ENCODE peak calls at places on chromosomes 13 and 19, in five cellular contexts. X is GM04503, E is NCI-H345, A is heart right ventricle, F is PC-9. B is an unnamed sample.

GRCh38 chr19:3474614-3475013 is 5.7 kb downstream of the SMIM24 start:
- DNase-seq in E (no peak), A (no peak), X (no peak), F (no peak), B (no peak)

GRCh38 chr19:3656747-3657394 is 30.3 kb upstream of the CACTIN start:
- DNase-seq in E (no peak), X (no peak), F (no peak), A (no peak), B (no peak)

GRCh38 chr19:35788205-35788960 is 13.0 kb downstream of the ARHGAP33 start:
- DNase-seq in F (no peak), A (no peak), E (no peak), X (no peak), B (no peak)

GRCh38 chr13:42865703-42866102 is 84.3 kb downstream of the FAM216B start:
- DNase-seq in E (no peak), X (no peak), A (no peak), F (no peak), B (no peak)

GRCh38 chr19:18091217-18091608 is 4.5 kb upstream of the IL12RB1 start:
- DNase-seq in F (no peak), E (no peak), A (peak), X (no peak), B (peak)

GRCh38 chr19:1469936-1470863 is 8.8 kb downstream of the C19orf25 start:
- DNase-seq in F (no peak), A (peak), X (no peak), E (no peak), B (no peak)

GRCh38 chr13:98405690-98406344 is 171.1 kb downstream of the STK24 start:
- DNase-seq in X (no peak), F (no peak), E (peak), A (no peak), B (no peak)

GRCh38 chr19:7632340-7633203 is 947 bp downstream of the PCP2 start:
- DNase-seq in E (no peak), X (no peak), A (no peak), F (no peak), B (no peak)

GRCh38 chr13:68509734-68510621 is 1279.8 kb upstream of the PCDH9 start:
- DNase-seq in F (no peak), A (no peak), X (no peak), E (no peak), B (no peak)

GRCh38 chr19:17641181-17641580 is 47.0 kb downstream of the UNC13A start:
- DNase-seq in F (no peak), A (no peak), E (no peak), X (no peak), B (no peak)

GRCh38 chr19:23436944-23437343 is 41.7 kb upstream of the ZNF91 start:
- DNase-seq in A (no peak), E (no peak), F (no peak), X (no peak), B (no peak)

GRCh38 chr13:43300817-43301216 is 277.4 kb downstream of the DNAJC15 start:
- DNase-seq in X (peak), E (no peak), F (no peak), A (no peak), B (no peak)

GRCh38 chr13:35160921-35161320 is 218.9 kb downstream of the NBEA start:
- DNase-seq in X (no peak), A (no peak), E (no peak), F (no peak), B (no peak)

GRCh38 chr19:29662604-29663404 is 2.5 kb upstream of the PLEKHF1 start:
- DNase-seq in A (peak), X (peak), E (peak), F (peak), B (peak)

GRCh38 chr19:6677924-6678689 is 8.1 kb upstream of the TNFSF14 start:
- DNase-seq in F (no peak), A (no peak), X (no peak), E (no peak), B (no peak)

GRCh38 chr13:49220035-49220855 is at the start of gene MLNR:
- DNase-seq in X (no peak), A (peak), E (peak), F (no peak), B (no peak)

GRCh38 chr13:51425410-51426042 is 27.3 kb downstream of the INTS6 start:
- DNase-seq in F (no peak), E (no peak), X (peak), A (no peak), B (no peak)

GRCh38 chr13:33280923-33281322 is 4.6 kb downstream of the STARD13 start:
- DNase-seq in X (no peak), A (no peak), F (no peak), E (no peak), B (no peak)

GRCh38 chr13:23806874-23807522 is 82.2 kb downstream of the MIPEP start:
- DNase-seq in X (no peak), E (no peak), F (no peak), A (no peak), B (no peak)

GRCh38 chr13:50189450-50189849 is 174.2 kb downstream of the KCNRG start:
- DNase-seq in F (no peak), E (no peak), A (no peak), X (no peak), B (no peak)

GRCh38 chr19:15869873-15870272 is 28.0 kb downstream of the CYP4F2 start:
- DNase-seq in F (no peak), X (no peak), E (no peak), A (no peak), B (no peak)

GRCh38 chr19:35151273-35152065 is 3.1 kb upstream of the FXYD5 start:
- DNase-seq in E (no peak), A (no peak), X (no peak), F (no peak), B (no peak)

GRCh38 chr19:51094696-51095279 is 12.1 kb upstream of the KLK14 start:
- DNase-seq in E (no peak), A (no peak), F (peak), X (no peak), B (no peak)

GRCh38 chr13:40495620-40496001 is 170.8 kb downstream of the FOXO1 start:
- DNase-seq in E (no peak), A (no peak), X (no peak), F (no peak), B (no peak)

GRCh38 chr13:110042253-110042652 is 255.9 kb upstream of the IRS2 start:
- DNase-seq in X (peak), A (no peak), E (no peak), F (no peak), B (no peak)

GRCh38 chr13:112942689-112943308 is 26.2 kb upstream of the MCF2L start:
- DNase-seq in A (peak), E (peak), X (peak), F (peak), B (peak)

GRCh38 chr19:47742636-47743035 is 2.7 kb upstream of the NOP53 start:
- DNase-seq in E (no peak), A (no peak), F (no peak), X (no peak), B (no peak)

GRCh38 chr13:73040968-73041580 is 17.7 kb upstream of the KLF5 start:
- DNase-seq in A (no peak), F (peak), X (no peak), E (no peak), B (no peak)

B was measured in lower leg skin.